ENCODE peak calls at places on chromosomes 16 and 17, in nine cellular contexts. F is MCF 10A, E is foreskin melanocyte, N is HuH-7, Q is NCI-H774, T is neuronal stem cell, X is EH, O is HT-29, M is caudate nucleus. G is an unnamed sample.
A peak's percentile ranks its signal among the peaks of the same experiment; 100 is the strongest.

GRCh38 chr16:11315499-11315898 is 29.8 kb upstream of the RMI2 start:
- DNase-seq in F (no peak), E (no peak), N (no peak), Q (no peak), T (peak; percentile 82), X (peak; percentile 56), O (peak; percentile 11), M (no peak), G (no peak)

GRCh38 chr17:72771734-72772133 is 320.8 kb downstream of the SLC39A11 start:
- DNase-seq in F (no peak), E (no peak), N (no peak), Q (no peak), T (no peak), X (no peak), O (no peak), M (no peak), G (no peak)

GRCh38 chr16:46690281-46691178 is 1.1 kb downstream of the ORC6 start:
- DNase-seq in F (peak; percentile 2), E (peak; percentile 64), N (peak; percentile 15), Q (no peak), T (no peak), X (peak; percentile 47), O (peak; percentile 23), M (no peak), G (no peak)

GRCh38 chr16:72829846-72830620 is 217.9 kb downstream of the ZFHX3 start:
- DNase-seq in F (no peak), E (no peak), N (no peak), Q (no peak), T (no peak), X (peak; percentile 34), O (no peak), M (no peak), G (no peak)

GRCh38 chr16:83797013-83797412 is 10.8 kb upstream of the HSBP1 start:
- DNase-seq in F (no peak), E (no peak), N (no peak), Q (no peak), T (no peak), X (no peak), O (no peak), M (no peak), G (peak; percentile 29)

GRCh38 chr16:89288966-89289365 is 71.5 kb downstream of the ZNF778 start:
- DNase-seq in F (no peak), E (no peak), N (no peak), Q (no peak), T (no peak), X (no peak), O (no peak), M (no peak), G (no peak)

GRCh38 chr17:42509409-42509808 is 26.6 kb upstream of the NAGLU start:
- DNase-seq in F (no peak), E (no peak), N (no peak), Q (no peak), T (no peak), X (no peak), O (no peak), M (no peak), G (no peak)

GRCh38 chr17:63705657-63706056 is 5.7 kb upstream of the LIMD2 start:
- DNase-seq in F (no peak), E (no peak), N (no peak), Q (no peak), T (no peak), X (no peak), O (no peak), M (no peak), G (no peak)

GRCh38 chr17:74183411-74183810 is 20.1 kb upstream of the RPL38 start:
- DNase-seq in F (no peak), E (no peak), N (no peak), Q (no peak), T (no peak), X (no peak), O (no peak), M (no peak), G (no peak)

GRCh38 chr17:2867441-2868424 is 71.5 kb downstream of the RAP1GAP2 start:
- DNase-seq in F (peak; percentile 72), E (no peak), N (no peak), Q (no peak), T (no peak), X (peak; percentile 91), O (no peak), M (no peak), G (no peak)

GRCh38 chr16:12613131-12613991 is 190.3 kb downstream of the CPPED1 start:
- DNase-seq in F (peak; percentile 73), E (no peak), N (peak; percentile 28), Q (no peak), T (no peak), X (peak; percentile 53), O (peak; percentile 23), M (no peak), G (no peak)

GRCh38 chr17:47729486-47729885 is 3.5 kb upstream of the TBX21 start:
- DNase-seq in F (no peak), E (no peak), N (no peak), Q (no peak), T (no peak), X (no peak), O (no peak), M (no peak), G (no peak)

GRCh38 chr16:86252596-86252995 is 257.7 kb upstream of the FOXF1 start:
- DNase-seq in F (peak; percentile 66), E (no peak), N (peak; percentile 43), Q (no peak), T (peak; percentile 48), X (peak; percentile 53), O (peak; percentile 26), M (no peak), G (no peak)

GRCh38 chr17:59830007-59830630 is 62.6 kb downstream of the TUBD1 start:
- DNase-seq in F (peak; percentile 72), E (no peak), N (no peak), Q (no peak), T (no peak), X (peak; percentile 86), O (peak; percentile 61), M (no peak), G (no peak)

GRCh38 chr17:36812762-36813161 is 124.5 kb upstream of the LHX1 start:
- DNase-seq in F (no peak), E (no peak), N (no peak), Q (no peak), T (no peak), X (no peak), O (no peak), M (no peak), G (no peak)

GRCh38 chr17:79874329-79874981 is 35.2 kb upstream of the CBX4 start:
- DNase-seq in F (peak; percentile 58), E (no peak), N (peak; percentile 90), Q (no peak), T (no peak), X (peak; percentile 32), O (peak; percentile 79), M (no peak), G (no peak)

GRCh38 chr17:67353161-67353560 is 13.2 kb downstream of the PSMD12 start:
- DNase-seq in F (no peak), E (no peak), N (no peak), Q (no peak), T (no peak), X (no peak), O (no peak), M (no peak), G (no peak)

GRCh38 chr16:85136705-85137322 is 24.5 kb upstream of the CIBAR2 start:
- DNase-seq in F (no peak), E (peak; percentile 31), N (peak; percentile 76), Q (no peak), T (no peak), X (no peak), O (no peak), M (no peak), G (no peak)

GRCh38 chr17:41962768-41963434 is 3.7 kb upstream of the CNP start:
- DNase-seq in F (peak; percentile 59), E (peak; percentile 38), N (peak; percentile 86), Q (peak; percentile 49), T (peak; percentile 79), X (peak; percentile 64), O (peak; percentile 64), M (peak; percentile 71), G (peak; percentile 20)